ENCODE peak calls at places on chromosomes 7 and 10, in ten cellular contexts. Y is SK-N-MC, N is HepG2, B is transverse colon, W is GM23338, F is endothelial cell of umbilical vein, V is stomach, A is HCT116, C is suprapubic skin, S is spleen. U is an unnamed sample.

GRCh38 chr10:62390497-62391176 is 16.5 kb downstream of the ZNF365 start:
- DNase-seq in N (no peak), S (no peak), F (no peak), V (no peak), A (no peak), W (no peak), Y (no peak), C (no peak), B (no peak), U (no peak)

GRCh38 chr10:22022257-22023051 is 18.9 kb upstream of the DNAJC1 start:
- DNase-seq in W (no peak), V (no peak), C (no peak), F (no peak), N (no peak), S (no peak), Y (no peak), A (no peak), B (peak; percentile 20), U (no peak)

GRCh38 chr10:88702848-88703597 is 3.0 kb upstream of the LIPK start:
- DNase-seq in S (no peak), V (peak; percentile 37), B (peak; percentile 68), A (peak; percentile 89), C (no peak), Y (no peak), F (peak; percentile 83), N (peak; percentile 72), W (peak; percentile 94), U (no peak)

GRCh38 chr7:154744226-154744860 is 258.6 kb downstream of the PAXIP1 start:
- DNase-seq in W (peak; percentile 44), C (no peak), Y (no peak), A (no peak), V (peak; percentile 50), S (no peak), F (no peak), N (no peak), B (peak; percentile 42), U (no peak)

GRCh38 chr7:71594746-71595145 is 462.8 kb downstream of the GALNT17 start:
- DNase-seq in V (no peak), F (no peak), Y (no peak), B (no peak), W (no peak), S (no peak), C (no peak), N (no peak), A (no peak), U (no peak)

GRCh38 chr7:102066476-102066875 is 220.2 kb upstream of the SH2B2 start:
- DNase-seq in S (no peak), A (no peak), F (no peak), Y (no peak), N (no peak), V (no peak), W (no peak), C (no peak), B (no peak), U (no peak)

GRCh38 chr10:81564143-81564542 is 310.9 kb upstream of the NRG3 start:
- DNase-seq in C (no peak), A (no peak), S (no peak), B (no peak), F (no peak), V (no peak), W (no peak), N (no peak), Y (no peak), U (no peak)

GRCh38 chr7:4712371-4713182 is 30.5 kb downstream of the FOXK1 start:
- DNase-seq in C (no peak), B (peak; percentile 36), F (no peak), V (no peak), A (no peak), Y (no peak), S (no peak), W (no peak), N (peak; percentile 76), U (no peak)

GRCh38 chr10:95312264-95312663 is 21.5 kb upstream of the PDLIM1 start:
- DNase-seq in S (no peak), F (peak; percentile 55), C (no peak), A (no peak), V (peak; percentile 75), B (no peak), W (no peak), Y (no peak), N (no peak), U (no peak)
- TF ChIP-seq POLR2AphosphoS5 in S (no peak), F (no peak), C (no peak), A (no peak), V (no peak), B (no peak), W (no peak), Y (no peak), N (no peak), U (no peak)

GRCh38 chr10:49131507-49132385 is 2.1 kb downstream of the FAM170B start:
- DNase-seq in C (no peak), F (no peak), N (no peak), V (no peak), A (no peak), S (no peak), B (no peak), Y (no peak), W (no peak), U (no peak)
- H3K4me3 ChIP-seq in C (no peak overlapping the region), F (no peak overlapping the region), N (no peak overlapping the region), V (no peak overlapping the region), A (no peak overlapping the region), S (no peak overlapping the region), B (no peak overlapping the region), Y (no peak overlapping the region), W (no peak overlapping the region), U (no peak overlapping the region)

GRCh38 chr10:73965890-73966768 is 31.8 kb upstream of the VCL start:
- DNase-seq in N (peak; percentile 63), A (peak; percentile 99), B (peak; percentile 76), Y (peak; percentile 94), F (peak; percentile 94), C (peak; percentile 88), S (no peak), V (peak; percentile 57), W (peak; percentile 98), U (peak; percentile 88)

GRCh38 chr10:73964743-73965142 is 33.2 kb upstream of the VCL start:
- DNase-seq in W (no peak), S (no peak), V (no peak), C (no peak), Y (no peak), A (no peak), B (no peak), N (no peak), F (no peak), U (no peak)

GRCh38 chr10:73967544-73967943 is 30.4 kb upstream of the VCL start:
- DNase-seq in A (no peak), F (no peak), W (peak; percentile 21), Y (no peak), C (no peak), V (no peak), B (no peak), N (no peak), S (no peak), U (no peak)

GRCh38 chr10:73968101-73968515 is 29.8 kb upstream of the VCL start:
- DNase-seq in A (no peak), N (no peak), B (no peak), Y (no peak), C (no peak), F (peak; percentile 67), S (no peak), W (peak; percentile 66), V (no peak), U (no peak)

DNA sequence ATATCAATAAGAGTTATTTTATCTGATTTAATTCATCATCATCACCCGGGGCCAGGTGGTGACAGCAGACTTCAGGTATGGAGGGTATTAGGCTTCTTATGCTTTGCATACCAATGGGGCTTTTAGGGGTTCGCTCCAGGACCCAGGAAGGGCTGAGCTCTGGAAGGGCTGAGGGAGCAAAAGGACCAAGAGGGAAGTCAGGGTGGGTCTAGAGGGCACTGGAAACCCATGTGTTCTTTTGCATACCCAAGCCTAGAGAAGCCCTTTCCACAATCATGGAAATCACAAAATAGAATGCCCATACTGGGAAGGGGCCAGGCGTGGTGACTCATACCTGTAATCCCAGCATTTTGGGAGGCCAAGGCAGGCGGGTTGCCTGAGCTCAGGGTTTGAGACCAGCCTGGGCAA is 30.9 kb upstream of the VCL start:
- DNase-seq in V (no peak), C (no peak), N (no peak), S (no peak), B (no peak), W (peak; percentile 85), A (no peak), Y (no peak), F (no peak), U (no peak)
- TF ChIP-seq POLR2AphosphoS5 in V (no peak), C (no peak), N (no peak), S (no peak), B (no peak), W (peak; percentile 49), A (no peak), Y (no peak), F (no peak), U (no peak)

GRCh38 chr7:156783864-156784263 is 109.1 kb downstream of the LMBR1 start:
- DNase-seq in A (no peak), S (no peak), B (no peak), F (no peak), Y (no peak), C (no peak), N (no peak), V (no peak), W (no peak), U (no peak)

GRCh38 chr7:156781972-156782371 is 111.0 kb downstream of the LMBR1 start:
- DNase-seq in F (no peak), W (no peak), V (no peak), B (no peak), Y (no peak), C (no peak), S (no peak), N (no peak), A (no peak), U (no peak)

GRCh38 chr7:156778201-156778600 is 114.8 kb downstream of the LMBR1 start:
- DNase-seq in A (no peak), Y (no peak), B (no peak), S (no peak), W (no peak), F (no peak), V (no peak), C (no peak), N (no peak), U (no peak)

GRCh38 chr7:156778668-156779067 is 114.3 kb downstream of the LMBR1 start:
- DNase-seq in S (no peak), F (peak; percentile 5), C (no peak), B (no peak), A (no peak), V (no peak), W (no peak), N (no peak), Y (peak; percentile 40), U (no peak)

DNA sequence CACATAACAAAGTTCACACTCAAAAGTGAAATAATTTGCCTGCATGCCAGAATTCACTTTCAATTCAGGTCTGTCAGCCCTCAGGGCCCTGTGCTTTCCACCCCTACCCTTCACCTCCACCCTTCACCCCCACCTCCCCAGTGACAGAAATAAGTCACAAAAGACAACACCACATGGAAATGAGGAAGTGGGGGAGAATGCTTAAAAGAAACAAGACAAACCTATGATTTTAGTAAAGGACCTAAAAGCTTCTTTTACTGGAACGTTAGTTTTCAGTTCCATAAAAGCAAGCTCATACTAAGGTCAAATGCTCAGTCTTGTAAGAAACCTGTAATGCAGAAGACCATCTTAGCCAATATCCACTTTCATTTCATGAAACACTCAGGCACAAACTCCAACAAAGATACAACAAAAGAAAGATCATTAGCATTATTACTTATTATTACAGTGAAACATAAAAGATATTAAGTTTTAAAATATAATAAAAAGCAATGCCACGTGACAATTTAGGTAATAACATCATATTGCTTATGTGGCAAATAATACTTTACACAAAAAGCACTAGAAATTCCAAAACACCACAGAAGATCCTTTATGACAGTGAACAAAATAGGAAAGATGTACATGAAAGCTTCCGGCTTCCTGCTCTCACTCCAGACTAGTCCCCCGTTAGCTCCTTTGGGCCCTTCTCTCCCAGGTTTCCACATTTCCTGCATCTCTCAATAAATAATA is 112.1 kb downstream of the LMBR1 start:
- DNase-seq in Y (no peak), V (no peak), A (no peak), F (no peak), W (no peak), S (no peak), N (no peak), B (no peak), C (no peak), U (no peak)
- H3K4me3 ChIP-seq in Y (no peak overlapping the region), V (no peak overlapping the region), A (no peak overlapping the region), F (no peak overlapping the region), W (no peak overlapping the region), S (no peak overlapping the region), N (no peak overlapping the region), B (no peak overlapping the region), C (no peak overlapping the region), U (no peak overlapping the region)

U was measured in breast epithelium.